ENCODE peak calls at places on chromosomes 7 and 10, in four cellular contexts. One of them, this sample, is unnamed.

GRCh38 chr7:130975731-130976130 is 241.7 kb upstream of the KLF14 start:
- DNase-seq in OCI-LY7: no peak
- DNase-seq in PC-3: no peak
- DNase-seq in GM23338: no peak
- DNase-seq in this sample: no peak

GRCh38 chr10:58704226-58705200 is 191.8 kb downstream of the BICC1 start:
- DNase-seq in PC-3: peak; percentile 61
- DNase-seq in OCI-LY7: no peak
- DNase-seq in GM23338: no peak
- DNase-seq in this sample: no peak

GRCh38 chr10:62769574-62770242 is 34.8 kb upstream of the ADO start:
- DNase-seq in OCI-LY7: no peak
- DNase-seq in PC-3: no peak
- DNase-seq in GM23338: peak; percentile 26
- DNase-seq in this sample: no peak

GRCh38 chr7:78383096-78383495 is 584.5 kb downstream of the PHTF2 start:
- DNase-seq in PC-3: no peak
- DNase-seq in GM23338: no peak
- DNase-seq in OCI-LY7: no peak
- DNase-seq in this sample: no peak

GRCh38 chr10:34698979-34699378 is 116.1 kb downstream of the PARD3 start:
- DNase-seq in OCI-LY7: no peak
- DNase-seq in PC-3: peak; percentile 100
- DNase-seq in GM23338: no peak
- DNase-seq in this sample: no peak

GRCh38 chr7:28348631-28349030 is 63.7 kb upstream of the CREB5 start:
- DNase-seq in OCI-LY7: no peak
- DNase-seq in PC-3: peak; percentile 48
- DNase-seq in GM23338: no peak
- DNase-seq in this sample: no peak

GRCh38 chr10:501596-501995 is 187.9 kb downstream of the DIP2C start:
- DNase-seq in PC-3: peak; percentile 60
- DNase-seq in OCI-LY7: no peak
- DNase-seq in GM23338: no peak
- DNase-seq in this sample: no peak

GRCh38 chr7:84228526-84228925 is 33.9 kb upstream of the SEMA3A start:
- DNase-seq in GM23338: peak; percentile 90
- DNase-seq in PC-3: no peak
- DNase-seq in OCI-LY7: no peak
- DNase-seq in this sample: no peak

GRCh38 chr10:114632869-114633715 is 25.0 kb downstream of the ABLIM1 start:
- DNase-seq in GM23338: no peak
- DNase-seq in PC-3: peak; percentile 81
- DNase-seq in OCI-LY7: no peak
- DNase-seq in this sample: peak; percentile 88

GRCh38 chr10:49273082-49273465 is 25.9 kb upstream of the C10orf71 start:
- DNase-seq in PC-3: no peak
- DNase-seq in OCI-LY7: no peak
- DNase-seq in GM23338: no peak
- DNase-seq in this sample: no peak
- H2AFZ ChIP-seq in PC-3: no peak overlapping the region
- H2AFZ ChIP-seq in OCI-LY7: no peak overlapping the region
- H2AFZ ChIP-seq in GM23338: no peak overlapping the region
- H2AFZ ChIP-seq in this sample: no peak overlapping the region

DNA sequence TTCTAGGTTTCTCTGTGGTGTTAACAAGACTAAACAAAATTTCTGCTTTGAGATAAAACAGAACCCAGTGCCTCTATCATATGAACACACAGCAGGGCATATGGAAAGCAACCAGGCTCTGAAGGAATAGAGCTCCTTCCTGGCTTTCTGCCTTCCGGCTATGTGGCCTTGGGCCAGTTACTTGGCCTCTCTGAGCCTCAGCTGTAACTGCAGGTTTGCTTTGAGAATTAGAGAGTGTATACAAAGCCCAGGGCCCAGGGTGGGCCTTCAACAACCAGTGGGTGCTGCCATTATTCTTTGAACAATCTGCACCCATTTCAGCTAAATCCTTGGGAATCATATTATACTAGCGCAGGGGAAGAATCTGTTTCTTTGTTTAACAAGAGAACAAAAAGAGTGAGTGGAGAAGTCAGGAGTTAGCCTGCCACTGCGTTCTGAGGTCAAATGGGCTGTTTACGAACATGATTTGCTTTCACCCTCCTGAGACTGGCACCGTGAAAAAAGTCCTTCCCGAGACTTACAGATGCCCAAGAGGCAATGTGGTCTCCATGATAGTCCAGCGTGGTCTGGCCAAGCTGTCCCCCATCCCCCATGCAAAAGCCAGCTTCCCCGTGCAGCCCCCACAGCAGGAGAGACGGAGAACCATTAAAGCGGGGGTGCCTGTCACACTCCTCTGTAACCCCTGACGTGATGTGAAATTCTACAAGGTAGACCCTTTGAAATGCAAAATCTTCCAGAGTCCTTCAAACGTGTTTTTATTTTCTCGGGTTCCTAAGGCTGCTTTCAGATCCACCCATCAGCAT is 4.9 kb downstream of the FAM53B start:
- DNase-seq in PC-3: no peak
- DNase-seq in GM23338: peak; percentile 33
- DNase-seq in OCI-LY7: no peak
- DNase-seq in this sample: peak; percentile 29
- TF ChIP-seq EZH2phosphoT487 in PC-3: no peak
- TF ChIP-seq EZH2phosphoT487 in GM23338: no peak
- TF ChIP-seq EZH2phosphoT487 in OCI-LY7: no peak
- TF ChIP-seq EZH2phosphoT487 in this sample: no peak

DNA sequence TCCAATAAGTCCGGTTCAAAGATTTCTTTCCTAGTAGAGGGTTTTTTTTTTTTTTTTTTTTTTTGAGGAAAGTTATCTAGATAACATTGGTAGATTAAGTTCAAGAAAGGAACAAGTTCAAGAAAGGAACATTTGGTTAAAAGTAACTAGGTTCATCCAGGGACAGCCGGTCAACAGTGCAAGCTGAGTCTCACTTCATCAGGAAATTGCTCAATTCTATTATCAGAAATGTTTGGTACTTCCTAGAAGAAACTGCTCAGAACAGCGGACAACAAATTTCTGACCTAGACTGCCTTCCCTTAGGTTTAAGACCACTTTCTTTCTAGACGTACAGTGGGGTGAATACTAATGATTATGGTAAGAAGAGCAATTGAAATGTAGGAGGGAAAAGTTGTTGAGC is 3.7 kb upstream of the IL2RA start:
- DNase-seq in GM23338: no peak
- DNase-seq in PC-3: no peak
- DNase-seq in OCI-LY7: no peak
- DNase-seq in this sample: no peak
- H3K4me1 ChIP-seq in GM23338: no peaks in the 10 kb centered on the region
- H3K4me1 ChIP-seq in PC-3: no peaks in the 10 kb centered on the region
- H3K4me1 ChIP-seq in OCI-LY7: peaks cover 71% of the 10 kb centered on the region
- H3K4me1 ChIP-seq in this sample: no peaks in the 10 kb centered on the region

GRCh38 chr10:121460733-121461132 is 137.5 kb downstream of the FGFR2 start:
- DNase-seq in GM23338: no peak
- DNase-seq in PC-3: no peak
- DNase-seq in OCI-LY7: no peak
- DNase-seq in this sample: no peak

GRCh38 chr10:121459765-121460453 is 138.3 kb downstream of the FGFR2 start:
- DNase-seq in OCI-LY7: no peak
- DNase-seq in PC-3: no peak
- DNase-seq in GM23338: no peak
- DNase-seq in this sample: no peak

GRCh38 chr10:121461307-121461706 is 136.9 kb downstream of the FGFR2 start:
- DNase-seq in PC-3: no peak
- DNase-seq in OCI-LY7: no peak
- DNase-seq in GM23338: no peak
- DNase-seq in this sample: no peak

GRCh38 chr10:121457729-121458128 is 140.5 kb downstream of the FGFR2 start:
- DNase-seq in OCI-LY7: no peak
- DNase-seq in GM23338: no peak
- DNase-seq in PC-3: no peak
- DNase-seq in this sample: no peak

GRCh38 chr10:121459279-121459764 is 138.9 kb downstream of the FGFR2 start:
- DNase-seq in GM23338: no peak
- DNase-seq in OCI-LY7: no peak
- DNase-seq in PC-3: no peak
- DNase-seq in this sample: no peak
- H2AFZ ChIP-seq in GM23338: peak overlapping the region; percentile 73
- H2AFZ ChIP-seq in OCI-LY7: no peak overlapping the region
- H2AFZ ChIP-seq in PC-3: no peak overlapping the region
- H2AFZ ChIP-seq in this sample: no peak overlapping the region

This sample was measured in hepatocyte.